ENCODE peak calls at places on chromosomes 5 and 9, in nine cellular contexts. I is GM12865; S is lower lobe of right lung; T is mammary epithelial cell; C is CD8-positive, alpha-beta T cell; U is tibial nerve; X is A549; L is cardiac fibroblast; M is OCI-LY7. R is an unnamed sample.
A peak's percentile ranks its signal among the peaks of the same experiment; 100 is the strongest.

GRCh38 chr9:33163433-33164137 is 3.6 kb downstream of the B4GALT1 start:
- DNase-seq in I (no peak), S (no peak), T (no peak), C (no peak), U (no peak), X (no peak), L (peak; percentile 26), M (no peak), R (no peak)

GRCh38 chr5:1315709-1316587 is 21.1 kb upstream of the TERT start:
- DNase-seq in I (peak; percentile 94), S (peak; percentile 81), T (peak; percentile 75), C (peak; percentile 34), U (no peak), X (peak; percentile 34), L (peak; percentile 7), M (peak; percentile 99), R (peak; percentile 3)

GRCh38 chr5:56422060-56422762 is 189.1 kb upstream of the ANKRD55 start:
- DNase-seq in I (no peak), S (no peak), T (peak; percentile 65), C (no peak), U (no peak), X (no peak), L (no peak), M (no peak), R (no peak)

GRCh38 chr9:124285903-124286291 is 28.1 kb downstream of the NEK6 start:
- DNase-seq in I (peak; percentile 94), S (peak; percentile 81), T (no peak), C (no peak), U (peak; percentile 78), X (peak; percentile 51), L (peak; percentile 98), M (no peak), R (peak; percentile 97)

GRCh38 chr5:172403191-172403794 is 51.0 kb downstream of the SH3PXD2B start:
- DNase-seq in I (no peak), S (no peak), T (no peak), C (no peak), U (peak; percentile 74), X (no peak), L (peak; percentile 97), M (no peak), R (peak; percentile 96)

GRCh38 chr5:132315529-132316067 is 21.4 kb downstream of the SLC22A4 start:
- DNase-seq in I (no peak), S (no peak), T (no peak), C (no peak), U (no peak), X (no peak), L (no peak), M (no peak), R (no peak)

GRCh38 chr5:127299678-127300077 is 9.1 kb downstream of the MEGF10 start:
- DNase-seq in I (no peak), S (no peak), T (no peak), C (no peak), U (no peak), X (no peak), L (no peak), M (no peak), R (no peak)

GRCh38 chr9:135448570-135449180 is 30.9 kb upstream of the PPP1R26 start:
- DNase-seq in I (no peak), S (no peak), T (no peak), C (no peak), U (no peak), X (no peak), L (peak; percentile 22), M (no peak), R (peak; percentile 33)

GRCh38 chr5:58751222-58751621 is 168.3 kb downstream of the RAB3C start:
- DNase-seq in I (no peak), S (no peak), T (peak; percentile 57), C (no peak), U (no peak), X (peak; percentile 13), L (peak; percentile 29), M (no peak), R (peak; percentile 4)

GRCh38 chr5:58759745-58760144 is 176.9 kb downstream of the RAB3C start:
- DNase-seq in I (peak; percentile 58), S (no peak), T (peak; percentile 0), C (no peak), U (no peak), X (no peak), L (peak; percentile 27), M (no peak), R (peak; percentile 12)

GRCh38 chr5:58752030-58752429 is 169.2 kb downstream of the RAB3C start:
- DNase-seq in I (no peak), S (no peak), T (no peak), C (no peak), U (no peak), X (no peak), L (no peak), M (no peak), R (no peak)

GRCh38 chr5:58754250-58754649 is 171.4 kb downstream of the RAB3C start:
- DNase-seq in I (no peak), S (no peak), T (no peak), C (no peak), U (no peak), X (no peak), L (no peak), M (no peak), R (no peak)

DNA sequence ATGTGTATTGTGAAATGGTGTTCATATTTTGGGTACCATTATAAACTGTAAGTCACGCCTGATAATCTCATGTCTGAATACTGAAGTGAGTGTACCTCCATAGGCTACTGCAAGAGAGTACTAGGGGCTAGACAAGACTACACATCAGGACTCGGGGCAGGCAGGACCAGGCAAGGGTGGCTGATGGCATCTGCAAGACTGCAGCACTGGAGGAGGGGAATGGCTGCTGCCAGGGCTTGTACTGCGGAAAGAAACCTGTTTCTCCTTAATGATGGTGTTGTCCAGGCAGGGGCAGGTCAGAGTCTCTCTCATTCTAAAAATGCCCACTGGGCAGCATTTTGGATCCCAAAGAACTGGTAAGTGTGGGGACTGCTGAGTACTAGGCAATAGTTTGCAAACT is 172.5 kb downstream of the RAB3C start:
- DNase-seq in I (no peak), S (no peak), T (no peak), C (no peak), U (no peak), X (no peak), L (no peak), M (no peak), R (no peak)
- H3K4me3 ChIP-seq in I (no peak overlapping the region), S (no peak overlapping the region), T (no peak overlapping the region), C (no peak overlapping the region), U (no peak overlapping the region), X (no peak overlapping the region), L (no peak overlapping the region), M (no peak overlapping the region), R (no peak overlapping the region)

GRCh38 chr5:164597293-164597900 is 1092.0 kb downstream of the MAT2B start:
- DNase-seq in I (peak; percentile 30), S (no peak), T (peak; percentile 4), C (no peak), U (no peak), X (peak; percentile 14), L (no peak), M (peak; percentile 14), R (no peak)
- TF ChIP-seq CTCF in I (peak; percentile 62), S (no peak), T (peak; percentile 61), C (no peak), U (no peak), X (peak; percentile 23), L (peak; percentile 16), M (peak; percentile 86), R (no peak)

GRCh38 chr9:129708799-129709198 is 43.4 kb downstream of the PRRX2 start:
- DNase-seq in I (no peak), S (no peak), T (no peak), C (no peak), U (no peak), X (no peak), L (no peak), M (no peak), R (peak; percentile 30)

GRCh38 chr9:129716091-129716490 is 36.8 kb downstream of the PTGES start:
- DNase-seq in I (no peak), S (no peak), T (no peak), C (no peak), U (no peak), X (no peak), L (peak; percentile 46), M (no peak), R (peak; percentile 86)

GRCh38 chr9:129709471-129710460 is 43.1 kb downstream of the PTGES start:
- DNase-seq in I (no peak), S (no peak), T (no peak), C (no peak), U (no peak), X (no peak), L (no peak), M (no peak), R (no peak)

GRCh38 chr9:129714393-129715051 is 38.3 kb downstream of the PTGES start:
- DNase-seq in I (no peak), S (no peak), T (no peak), C (no peak), U (no peak), X (no peak), L (no peak), M (no peak), R (peak; percentile 52)

GRCh38 chr9:129712595-129713524 is 40.0 kb downstream of the PTGES start:
- DNase-seq in I (no peak), S (no peak), T (no peak), C (no peak), U (no peak), X (no peak), L (peak; percentile 51), M (no peak), R (peak; percentile 84)
- H3K4me3 ChIP-seq in I (no peak overlapping the region), S (no peak overlapping the region), T (no peak overlapping the region), C (peak overlapping the region; percentile 30), U (no peak overlapping the region), X (no peak overlapping the region), L (peak overlapping the region; percentile 7), M (no peak overlapping the region), R (peak overlapping the region; percentile 25)

GRCh38 chr5:59673438-59674058 is 220.0 kb downstream of the PDE4D start:
- DNase-seq in I (peak; percentile 53), S (no peak), T (peak; percentile 37), C (no peak), U (no peak), X (peak; percentile 68), L (peak; percentile 66), M (peak; percentile 71), R (peak; percentile 65)
- TF ChIP-seq CTCF in I (peak; percentile 61), S (peak; percentile 76), T (peak; percentile 58), C (peak; percentile 88), U (peak; percentile 76), X (peak; percentile 97), L (peak; percentile 62), M (peak; percentile 97), R (peak; percentile 74)

DNA sequence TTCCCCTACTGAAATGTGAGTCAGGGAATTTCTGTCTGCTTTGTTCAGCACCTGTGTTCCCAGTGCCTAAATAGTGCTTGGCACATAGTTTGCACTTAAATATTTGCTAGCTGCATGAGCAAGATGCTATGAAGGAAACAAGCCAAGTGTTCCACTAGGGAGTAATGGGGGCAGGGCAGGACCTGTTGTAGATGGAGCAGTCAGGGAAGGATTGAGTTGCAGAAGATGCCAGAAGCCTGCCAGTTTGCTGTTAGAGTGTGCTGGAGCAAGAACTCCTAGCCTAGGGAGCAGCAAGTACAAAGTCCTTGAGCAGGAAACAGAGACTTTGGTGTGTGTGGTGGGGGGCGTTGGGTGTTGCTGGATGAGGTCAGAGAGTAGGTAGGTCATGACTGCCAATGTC is 87.5 kb downstream of the DAB2IP start:
- DNase-seq in I (no peak), S (no peak), T (no peak), C (no peak), U (no peak), X (no peak), L (peak; percentile 51), M (no peak), R (peak; percentile 70)
- H3K4me3 ChIP-seq in I (no peak overlapping the region), S (peak overlapping the region; percentile 58), T (no peak overlapping the region), C (no peak overlapping the region), U (no peak overlapping the region), X (no peak overlapping the region), L (no peak overlapping the region), M (no peak overlapping the region), R (no peak overlapping the region)